ENCODE peak calls at places on chromosomes 16 and 17, in seven cellular contexts. A is right lobe of liver; G is mucosa of gallbladder; S is activated naive CD4-positive, alpha-beta T cell; D is IMR-90; L is activated T-helper 1 cell treated with anti-CD3 and anti-CD28 coated beads, Interleukin-2, amount 50 U/mL, for 16 hours; J is RWPE2. N is an unnamed sample.

GRCh38 chr17:69434164-69434579 is 19.7 kb downstream of the MAP2K6 start:
- DNase-seq in A (no peak), J (no peak), D (peak), G (no peak), L (no peak), S (no peak), N (no peak)

GRCh38 chr16:49049191-49049590 is 232.4 kb downstream of the CBLN1 start:
- DNase-seq in L (no peak), G (no peak), S (no peak), J (no peak), A (no peak), D (no peak), N (no peak)

GRCh38 chr16:27695161-27695560 is 145.2 kb downstream of the KATNIP start:
- DNase-seq in D (no peak), S (no peak), L (no peak), G (no peak), J (no peak), A (no peak), N (no peak)

GRCh38 chr17:19238167-19238505 is 970 bp downstream of the EPN2 start:
- DNase-seq in A (peak), L (no peak), G (no peak), D (no peak), S (no peak), J (no peak), N (peak)

GRCh38 chr17:68771867-68772515 is 170.8 kb upstream of the FAM20A start:
- DNase-seq in G (peak), D (peak), A (no peak), L (no peak), S (no peak), J (no peak), N (no peak)

GRCh38 chr16:53504161-53504663 is 1.2 kb upstream of the AKTIP start:
- DNase-seq in G (peak), L (no peak), J (no peak), D (peak), A (peak), S (no peak), N (peak)

GRCh38 chr16:84599528-84600202 is 18.2 kb downstream of the COTL1 start:
- DNase-seq in S (peak), L (no peak), J (no peak), G (peak), D (peak), A (peak), N (peak)

GRCh38 chr17:31398381-31399275 is 7.2 kb downstream of the RAB11FIP4 start:
- DNase-seq in J (no peak), A (no peak), G (no peak), L (no peak), D (no peak), S (no peak), N (no peak)

GRCh38 chr17:223723-224471 is 42.4 kb upstream of the DOC2B start:
- DNase-seq in G (no peak), A (no peak), S (no peak), L (no peak), J (peak), D (no peak), N (peak)

GRCh38 chr17:76497979-76498885 is 3.0 kb downstream of the RHBDF2 start:
- DNase-seq in A (peak), G (peak), S (no peak), D (peak), L (no peak), J (peak), N (peak)

GRCh38 chr17:49513616-49514373 is 18.7 kb downstream of the NGFR start:
- DNase-seq in D (no peak), L (no peak), S (no peak), G (peak), A (no peak), J (no peak), N (no peak)

GRCh38 chr17:73765824-73766563 is 121.7 kb upstream of the SDK2 start:
- DNase-seq in L (no peak), D (no peak), S (no peak), J (no peak), A (no peak), G (no peak), N (peak)

GRCh38 chr16:68404736-68405345 is 43.5 kb downstream of the SMPD3 start:
- DNase-seq in J (no peak), D (no peak), A (no peak), S (no peak), L (no peak), G (no peak), N (no peak)

GRCh38 chr16:28304214-28304613 is 11.9 kb downstream of the SBK1 start:
- DNase-seq in A (peak), S (no peak), D (peak), G (peak), J (no peak), L (no peak), N (no peak)

GRCh38 chr17:64130559-64131001 is 636 bp upstream of the ERN1 start:
- DNase-seq in G (peak), L (no peak), D (peak), S (no peak), A (peak), J (no peak), N (peak)

GRCh38 chr17:73043686-73044581 is 48.6 kb downstream of the SLC39A11 start:
- DNase-seq in G (no peak), L (no peak), D (peak), A (no peak), S (no peak), J (no peak), N (no peak)

GRCh38 chr17:57585341-57586098 is 159.6 kb downstream of the CCDC182 start:
- DNase-seq in L (no peak), J (no peak), G (no peak), S (no peak), D (no peak), A (no peak), N (no peak)

GRCh38 chr17:81371910-81372760 is 23.1 kb upstream of the BAHCC1 start:
- DNase-seq in D (peak), A (peak), S (no peak), L (no peak), J (peak), G (no peak), N (peak)

GRCh38 chr17:65268832-65269231 is 131.7 kb downstream of the RGS9 start:
- DNase-seq in D (peak), J (no peak), S (no peak), A (no peak), G (no peak), L (no peak), N (no peak)

GRCh38 chr17:30165960-30166359 is 49.3 kb downstream of the NSRP1 start:
- DNase-seq in S (no peak), J (no peak), D (no peak), L (no peak), A (no peak), G (no peak), N (no peak)

GRCh38 chr17:47728214-47728877 is 4.7 kb upstream of the TBX21 start:
- DNase-seq in A (no peak), G (no peak), D (no peak), S (no peak), J (peak), L (no peak), N (peak)

GRCh38 chr16:88346680-88347505 is 35.9 kb upstream of the ZNF469 start:
- DNase-seq in J (peak), D (no peak), L (no peak), G (no peak), S (no peak), A (no peak), N (peak)

GRCh38 chr16:3645504-3646347 is 8.8 kb upstream of the DNASE1 start:
- DNase-seq in A (no peak), L (no peak), J (no peak), G (no peak), D (peak), S (no peak), N (no peak)

GRCh38 chr17:63120406-63120805 is 154.4 kb downstream of the TANC2 start:
- DNase-seq in G (no peak), D (peak), L (no peak), J (no peak), S (no peak), A (no peak), N (no peak)

GRCh38 chr17:4498461-4499397 is at the start of gene SPNS2:
- DNase-seq in J (no peak), L (peak), D (peak), G (peak), S (peak), A (peak), N (peak)

GRCh38 chr17:42989726-42990652 is 8.2 kb upstream of the RPL27 start:
- DNase-seq in L (no peak), J (no peak), G (no peak), A (no peak), D (peak), S (no peak), N (no peak)

GRCh38 chr16:49542391-49542891 is 168.8 kb downstream of the C16orf78 start:
- DNase-seq in D (no peak), S (no peak), A (no peak), J (no peak), G (no peak), L (no peak), N (no peak)

GRCh38 chr17:68484458-68484857 is 27.2 kb upstream of the WIPI1 start:
- DNase-seq in L (no peak), A (no peak), J (no peak), S (no peak), D (no peak), G (no peak), N (no peak)

GRCh38 chr17:42979511-42980273 is at the start of gene PTGES3L:
- DNase-seq in G (peak), D (peak), S (no peak), A (no peak), J (no peak), L (no peak), N (peak)

GRCh38 chr16:57029161-57030160 is 40.1 kb downstream of the NLRC5 start:
- DNase-seq in G (no peak), S (no peak), L (no peak), A (no peak), J (no peak), D (peak), N (no peak)

GRCh38 chr17:82013772-82014321 is 8.8 kb downstream of the CENPX start:
- DNase-seq in S (no peak), D (no peak), G (no peak), L (no peak), A (no peak), J (no peak), N (peak)

GRCh38 chr16:85716680-85717038 is 27.9 kb upstream of the GINS2 start:
- DNase-seq in J (no peak), G (no peak), D (no peak), A (no peak), S (no peak), L (no peak), N (no peak)

N was measured in lower lobe of right lung.